ENCODE peak calls at places on chromosomes 4 and X, in six cellular contexts. B is H9; X is left ventricle myocardium inferior; K is ovary; D is CD8-positive, alpha-beta T cell; L is right lobe of liver. E is an unnamed sample.

GRCh38 chrX:110569506-110569905 is 210.9 kb downstream of the RTL9 start:
- DNase-seq in K (no peak), D (no peak), X (no peak), B (no peak), L (no peak), E (no peak)

GRCh38 chr4:133377286-133377685 is 228.2 kb downstream of the PCDH10 start:
- DNase-seq in L (no peak), X (no peak), B (peak), D (no peak), K (no peak), E (no peak)

GRCh38 chrX:138026211-138026610 is 460.3 kb downstream of the ZIC3 start:
- DNase-seq in X (no peak), B (no peak), L (no peak), D (no peak), K (no peak), E (no peak)

GRCh38 chr4:115418997-115419396 is 305.6 kb upstream of the NDST4 start:
- DNase-seq in K (no peak), B (peak), X (no peak), L (no peak), D (no peak), E (no peak)

GRCh38 chr4:52659722-52660261 is 691 bp upstream of the USP46 start:
- DNase-seq in B (no peak), L (peak), X (peak), D (no peak), K (peak), E (peak)

GRCh38 chr4:7539659-7540058 is 104.9 kb upstream of the PSAPL1 start:
- DNase-seq in K (peak), B (peak), D (peak), L (no peak), X (no peak), E (peak)

GRCh38 chr4:89836897-89837384 is at the start of gene SNCA:
- DNase-seq in K (peak), D (no peak), X (peak), B (peak), L (peak), E (peak)

GRCh38 chr4:41365726-41366125 is 109.0 kb downstream of the UCHL1 start:
- DNase-seq in B (no peak), D (no peak), L (no peak), K (no peak), X (no peak), E (no peak)

GRCh38 chrX:16578218-16578617 is 71.7 kb upstream of the S100G start:
- DNase-seq in D (no peak), K (no peak), B (peak), L (no peak), X (no peak), E (no peak)

GRCh38 chr4:28948501-28948900 is 1771.7 kb upstream of the PCDH7 start:
- DNase-seq in L (no peak), X (no peak), D (no peak), K (no peak), B (no peak), E (no peak)

GRCh38 chr4:36187723-36188333 is 56.5 kb downstream of the ARAP2 start:
- DNase-seq in X (no peak), K (no peak), L (no peak), B (no peak), D (no peak), E (no peak)

GRCh38 chr4:73715659-73716058 is 24.7 kb upstream of the CXCL8 start:
- DNase-seq in L (no peak), X (no peak), K (no peak), B (no peak), D (no peak), E (no peak)

GRCh38 chr4:30454504-30454903 is 265.7 kb upstream of the PCDH7 start:
- DNase-seq in L (no peak), D (no peak), K (no peak), B (no peak), X (no peak), E (no peak)

GRCh38 chr4:72571337-72571736 is 2.3 kb upstream of the ADAMTS3 start:
- DNase-seq in K (no peak), X (no peak), L (no peak), D (no peak), B (no peak), E (no peak)

GRCh38 chr4:111269439-111269838 is 646.6 kb upstream of the PITX2 start:
- DNase-seq in D (no peak), L (no peak), B (no peak), X (no peak), K (no peak), E (no peak)

GRCh38 chr4:153432971-153433752 is 33.0 kb upstream of the TMEM131L start:
- DNase-seq in B (peak), D (peak), X (peak), L (peak), K (no peak), E (peak)

GRCh38 chrX:17680732-17681413 is 56.4 kb upstream of the SCML1 start:
- DNase-seq in B (no peak), X (no peak), D (no peak), K (no peak), L (no peak), E (no peak)

GRCh38 chr4:134773497-134774000 is 572.0 kb upstream of the PABPC4L start:
- DNase-seq in B (no peak), L (no peak), D (no peak), K (no peak), X (no peak), E (no peak)

GRCh38 chr4:112889199-112889598 is 160.3 kb upstream of the ANK2 start:
- DNase-seq in X (no peak), L (no peak), K (no peak), D (no peak), B (no peak), E (no peak)

GRCh38 chr4:88866862-88867550 is 169.4 kb upstream of the NAP1L5 start:
- DNase-seq in K (no peak), B (no peak), D (no peak), L (no peak), X (no peak), E (no peak)

GRCh38 chrX:107978707-107979307 is 3.4 kb downstream of the TEX13B start:
- DNase-seq in X (no peak), K (no peak), L (no peak), B (peak), D (no peak), E (no peak)

GRCh38 chr4:46329118-46329976 is 60.6 kb downstream of the GABRA2 start:
- DNase-seq in D (no peak), L (no peak), B (peak), K (no peak), X (no peak), E (no peak)

GRCh38 chr4:67885727-67886126 is 1.9 kb upstream of the TMPRSS11D start:
- DNase-seq in K (no peak), D (no peak), B (no peak), L (no peak), X (no peak), E (no peak)

GRCh38 chr4:41944089-41944488 is 8.9 kb downstream of the TMEM33 start:
- DNase-seq in B (no peak), K (no peak), L (no peak), X (no peak), D (no peak), E (no peak)

GRCh38 chr4:106245176-106245575 is 70.8 kb downstream of the TBCK start:
- DNase-seq in K (no peak), L (no peak), X (no peak), D (no peak), B (no peak), E (no peak)

GRCh38 chrX:56289449-56289848 is 57.3 kb downstream of the KLF8 start:
- DNase-seq in D (no peak), K (no peak), B (no peak), L (no peak), X (no peak), E (no peak)

DNA sequence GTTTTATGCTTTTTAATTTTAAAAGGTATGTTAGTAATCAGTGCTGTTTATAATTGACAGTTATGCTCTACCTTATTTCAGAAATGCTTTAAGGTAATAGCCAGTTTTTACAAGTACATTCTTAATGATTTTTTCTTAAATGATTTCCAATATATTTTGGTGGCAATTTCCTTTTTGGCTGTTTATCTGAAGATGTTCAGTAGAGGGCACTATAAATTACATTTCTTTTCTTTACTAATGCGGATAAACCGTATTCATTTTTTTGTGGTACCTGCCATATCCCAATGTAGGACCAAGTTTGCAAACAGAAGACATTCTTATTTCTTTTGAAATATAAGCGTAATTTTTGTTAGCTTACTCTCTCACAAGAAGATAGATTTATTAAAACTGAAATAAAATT is 65.4 kb downstream of the CCKAR start:
- DNase-seq in B (no peak), X (no peak), D (no peak), K (no peak), L (no peak), E (no peak)
- TF ChIP-seq CTCF in B (peak), X (no peak), D (no peak), K (no peak), L (no peak), E (peak)

GRCh38 chrX:115030635-115031034 is 13.2 kb upstream of the IL13RA2 start:
- DNase-seq in B (no peak), K (no peak), X (no peak), D (no peak), L (no peak), E (no peak)
- H3K27ac ChIP-seq in B (no peak), K (no peak), X (peak), D (no peak), L (no peak), E (peak)

DNA sequence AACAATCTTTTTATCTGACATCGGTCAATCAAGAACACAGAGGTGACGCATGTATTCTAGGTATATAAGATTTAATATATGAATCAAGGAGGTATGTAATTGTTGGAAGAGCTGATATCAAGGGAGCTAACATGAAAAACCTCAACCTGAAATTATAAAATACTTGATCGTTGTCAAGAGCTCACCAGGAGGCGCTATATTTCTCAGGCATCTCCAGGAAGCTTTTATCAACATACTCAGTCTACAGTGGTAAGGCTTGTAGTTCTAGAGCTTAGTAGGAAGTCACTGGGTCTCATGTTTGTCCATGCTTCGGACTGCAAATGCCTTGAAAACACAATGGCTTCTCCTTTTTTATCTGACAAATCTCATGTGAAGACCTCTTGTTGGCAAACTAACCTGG is 156.1 kb downstream of the GRXCR1 start:
- DNase-seq in K (no peak), X (no peak), L (no peak), D (no peak), B (no peak), E (no peak)
- TF ChIP-seq CTCF in K (no peak), X (no peak), L (no peak), D (no peak), B (peak), E (no peak)

GRCh38 chrX:150224676-150225075 is 138.4 kb upstream of the MAMLD1 start:
- DNase-seq in B (no peak), K (no peak), X (no peak), D (no peak), L (no peak), E (no peak)

GRCh38 chrX:150225266-150225665 is 137.9 kb upstream of the MAMLD1 start:
- DNase-seq in B (no peak), K (no peak), L (no peak), D (no peak), X (no peak), E (no peak)

GRCh38 chrX:150226223-150226965 is 136.7 kb upstream of the MAMLD1 start:
- DNase-seq in L (no peak), X (no peak), B (no peak), D (no peak), K (no peak), E (no peak)

GRCh38 chrX:150225756-150226155 is 137.4 kb upstream of the MAMLD1 start:
- DNase-seq in X (no peak), K (no peak), B (peak), L (no peak), D (no peak), E (no peak)

GRCh38 chrX:150223176-150224015 is 139.7 kb upstream of the MAMLD1 start:
- DNase-seq in K (no peak), B (no peak), X (no peak), D (no peak), L (no peak), E (no peak)
- H3K27ac ChIP-seq in K (no peak), B (no peak), X (no peak), D (no peak), L (no peak), E (no peak)